ENCODE peak calls at places on chromosomes 6 and 20, in seven cellular contexts. F is HCT116, T is GM23338, B is prostate gland, O is K562, I is breast epithelium, Q is sigmoid colon. S is an unnamed sample.

GRCh38 chr20:50710492-50711063 is 19.2 kb upstream of the RIPOR3 start:
- DNase-seq in T (no peak), B (no peak), I (no peak), F (no peak), O (no peak), Q (no peak), S (no peak)

GRCh38 chr6:132798820-132799538 is 542 bp upstream of the SLC18B1 start:
- DNase-seq in F (peak), Q (peak), B (peak), T (peak), I (peak), O (peak), S (no peak)

GRCh38 chr6:72078096-72078495 is 191.7 kb downstream of the RIMS1 start:
- DNase-seq in O (no peak), I (no peak), F (no peak), T (no peak), B (no peak), Q (no peak), S (no peak)

GRCh38 chr20:63525968-63526367 is 5.4 kb downstream of the PPDPF start:
- DNase-seq in I (no peak), F (no peak), O (no peak), B (no peak), Q (no peak), T (no peak), S (no peak)

GRCh38 chr20:38831995-38832620 is 26.6 kb downstream of the PPP1R16B start:
- DNase-seq in O (no peak), T (no peak), B (no peak), F (no peak), Q (no peak), I (no peak), S (no peak)

GRCh38 chr6:32244946-32245398 is 21.1 kb upstream of the NOTCH4 start:
- DNase-seq in O (peak), Q (peak), T (peak), I (peak), F (peak), B (peak), S (no peak)

GRCh38 chr6:82987951-82988350 is 77.7 kb downstream of the UBE3D start:
- DNase-seq in T (no peak), F (no peak), B (no peak), I (no peak), O (no peak), Q (no peak), S (no peak)

GRCh38 chr6:142413111-142413510 is 111.3 kb downstream of the ADGRG6 start:
- DNase-seq in I (no peak), Q (no peak), O (no peak), F (no peak), B (no peak), T (no peak), S (no peak)

DNA sequence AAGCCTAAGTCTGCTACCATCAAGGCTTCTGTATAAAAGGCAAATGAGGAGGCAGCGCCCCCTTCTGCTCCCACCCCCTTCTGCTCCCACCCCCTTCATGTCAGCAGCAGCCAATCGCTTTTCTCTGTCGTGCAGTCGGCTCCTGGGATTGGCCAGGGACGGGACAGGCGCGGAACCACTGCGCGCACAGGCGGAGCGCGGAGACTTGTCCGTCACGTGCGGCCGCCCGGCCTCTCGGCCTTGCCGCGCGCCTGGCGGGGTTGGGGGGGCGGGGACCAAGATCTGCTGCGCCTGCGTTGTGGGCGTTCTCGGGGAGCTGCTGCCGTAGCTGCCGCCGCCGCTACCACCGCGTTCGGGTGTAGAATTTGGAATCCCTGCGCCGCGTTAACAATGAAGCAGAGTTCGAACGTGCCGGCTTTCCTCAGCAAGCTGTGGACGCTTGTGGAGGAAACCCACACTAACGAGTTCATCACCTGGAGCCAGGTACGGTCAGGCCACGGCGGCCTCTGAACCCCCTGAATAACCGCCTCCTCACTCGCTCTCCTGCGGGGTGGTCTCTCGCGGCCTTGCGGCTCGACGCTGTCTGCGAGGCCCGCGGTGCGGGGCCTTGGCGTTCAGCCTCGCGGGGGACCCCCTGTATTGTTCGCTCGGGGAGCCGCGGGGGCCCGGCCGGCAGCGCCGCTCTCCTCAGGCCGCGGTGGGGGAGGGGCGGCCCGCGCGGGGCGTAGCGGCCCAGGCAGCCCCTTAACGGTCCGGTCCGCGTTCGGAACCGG is at the start of gene HSF2:
- DNase-seq in O (peak), T (peak), B (peak), Q (peak), I (peak), F (peak), S (peak)
- TF ChIP-seq POLR2AphosphoS5 in O (peak), T (peak), B (peak), Q (peak), I (peak), F (peak), S (peak)

GRCh38 chr20:53960586-53961386 is 109.6 kb downstream of the BCAS1 start:
- DNase-seq in B (no peak), T (no peak), I (no peak), F (no peak), Q (no peak), O (no peak), S (no peak)
- TF ChIP-seq POLR2AphosphoS5 in B (no peak), T (no peak), I (no peak), F (no peak), Q (no peak), O (no peak), S (no peak)

GRCh38 chr20:37194616-37195015 is 15.3 kb upstream of the MROH8 start:
- DNase-seq in I (no peak), T (no peak), Q (no peak), B (no peak), F (no peak), O (no peak), S (no peak)
- TF ChIP-seq POLR2AphosphoS5 in I (no peak), T (no peak), Q (no peak), B (no peak), F (no peak), O (no peak), S (no peak)

GRCh38 chr6:168988280-168988679 is 265.4 kb downstream of the THBS2 start:
- DNase-seq in I (no peak), B (no peak), F (no peak), O (no peak), T (no peak), Q (no peak), S (no peak)
- TF ChIP-seq POLR2AphosphoS5 in I (no peak), B (no peak), F (no peak), O (no peak), T (no peak), Q (no peak), S (no peak)

GRCh38 chr20:62309198-62309944 is 6.6 kb downstream of the ADRM1 start:
- DNase-seq in I (no peak), O (no peak), F (no peak), Q (no peak), B (no peak), T (no peak), S (no peak)
- TF ChIP-seq POLR2AphosphoS5 in I (no peak), O (no peak), F (no peak), Q (no peak), B (no peak), T (peak), S (no peak)